ENCODE peak calls at places on chromosomes 12 and 14, in seven cellular contexts. T is endothelial cell of umbilical vein, U is K562, V is sigmoid colon, A is breast epithelium, E is H1, K is Panc1. O is an unnamed sample. For H3K27me3, the result is how much of the 10 kb centered on the place peaks cover.

GRCh38 chr14:91985008-91985407 is 37.5 kb upstream of the FBLN5 start:
- DNase-seq in T (peak), U (no peak), V (no peak), A (no peak), E (no peak), K (no peak), O (no peak)

GRCh38 chr14:101707285-101707842 is 54.1 kb upstream of the PPP2R5C start:
- DNase-seq in T (peak), U (peak), V (no peak), A (no peak), E (peak), K (peak), O (no peak)

GRCh38 chr14:63650336-63650952 is 8.8 kb upstream of the WDR89 start:
- DNase-seq in T (no peak), U (no peak), V (no peak), A (no peak), E (no peak), K (no peak), O (no peak)

GRCh38 chr14:50823051-50823762 is 7.8 kb downstream of the NIN start:
- DNase-seq in T (no peak), U (no peak), V (no peak), A (no peak), E (no peak), K (no peak), O (no peak)

GRCh38 chr12:98329589-98329988 is 185.8 kb upstream of the TMPO start:
- DNase-seq in T (no peak), U (no peak), V (no peak), A (no peak), E (no peak), K (no peak), O (no peak)

GRCh38 chr12:128338344-128338743 is 71.4 kb downstream of the TMEM132C start:
- DNase-seq in T (no peak), U (no peak), V (no peak), A (no peak), E (no peak), K (no peak), O (no peak)

GRCh38 chr14:38404616-38405015 is 148.7 kb upstream of the CLEC14A start:
- DNase-seq in T (no peak), U (no peak), V (no peak), A (no peak), E (no peak), K (no peak), O (no peak)

GRCh38 chr14:72943876-72944430 is 17.7 kb downstream of the DCAF4 start:
- DNase-seq in T (no peak), U (no peak), V (no peak), A (no peak), E (no peak), K (no peak), O (peak)

GRCh38 chr14:96893966-96894622 is 96.9 kb downstream of the VRK1 start:
- DNase-seq in T (no peak), U (no peak), V (no peak), A (no peak), E (no peak), K (no peak), O (no peak)

GRCh38 chr12:45671254-45671653 is 58.3 kb upstream of the ARID2 start:
- DNase-seq in T (no peak), U (no peak), V (no peak), A (no peak), E (no peak), K (no peak), O (no peak)

GRCh38 chr12:45518516-45519235 is 210.8 kb upstream of the ARID2 start:
- DNase-seq in T (no peak), U (no peak), V (no peak), A (no peak), E (no peak), K (no peak), O (no peak)

GRCh38 chr14:99755068-99755405 is 38.2 kb upstream of the EML1 start:
- DNase-seq in T (no peak), U (no peak), V (no peak), A (no peak), E (no peak), K (no peak), O (no peak)

GRCh38 chr12:115983226-115983798 is 294.2 kb downstream of the MED13L start:
- DNase-seq in T (peak), U (peak), V (no peak), A (no peak), E (peak), K (no peak), O (no peak)

GRCh38 chr14:59337151-59337611 is 128.0 kb downstream of the GPR135 start:
- DNase-seq in T (peak), U (no peak), V (peak), A (no peak), E (no peak), K (no peak), O (no peak)

GRCh38 chr12:50314629-50315312 is 31.5 kb upstream of the LIMA1 start:
- DNase-seq in T (peak), U (peak), V (no peak), A (no peak), E (no peak), K (peak), O (no peak)

GRCh38 chr14:50047274-50047676 is 69.1 kb downstream of the VCPKMT start:
- DNase-seq in T (peak), U (no peak), V (no peak), A (no peak), E (no peak), K (no peak), O (no peak)

GRCh38 chr14:51889851-51890250 is 29.4 kb downstream of the GNG2 start:
- DNase-seq in T (peak), U (no peak), V (no peak), A (no peak), E (no peak), K (no peak), O (no peak)

GRCh38 chr12:29460082-29460481 is 37.4 kb downstream of the OVCH1 start:
- DNase-seq in T (no peak), U (no peak), V (no peak), A (no peak), E (no peak), K (no peak), O (no peak)

GRCh38 chr14:65308536-65308935 is 104.0 kb upstream of the FUT8 start:
- DNase-seq in T (no peak), U (no peak), V (no peak), A (no peak), E (no peak), K (no peak), O (no peak)

GRCh38 chr12:6967548-6968100 is 2.8 kb downstream of the PHB2 start:
- DNase-seq in T (no peak), U (no peak), V (no peak), A (no peak), E (no peak), K (no peak), O (no peak)

GRCh38 chr12:55822228-55822627 is 4.4 kb downstream of the ORMDL2 start:
- DNase-seq in T (no peak), U (no peak), V (no peak), A (no peak), E (peak), K (no peak), O (no peak)

GRCh38 chr14:98953544-98954346 is 318.3 kb downstream of the BCL11B start:
- DNase-seq in T (no peak), U (no peak), V (peak), A (peak), E (peak), K (no peak), O (no peak)

GRCh38 chr14:76510255-76510654 is 134.3 kb downstream of the ESRRB start:
- DNase-seq in T (no peak), U (no peak), V (no peak), A (no peak), E (no peak), K (no peak), O (peak)

GRCh38 chr12:76032043-76032981 is 736 bp upstream of the PHLDA1 start:
- DNase-seq in T (peak), U (peak), V (peak), A (peak), E (no peak), K (no peak), O (no peak)

GRCh38 chr14:72845196-72845595 is 48.7 kb downstream of the DPF3 start:
- DNase-seq in T (no peak), U (no peak), V (no peak), A (no peak), E (no peak), K (no peak), O (no peak)

GRCh38 chr14:80958258-80958657 is 2.8 kb downstream of the TSHR start:
- DNase-seq in T (no peak), U (no peak), V (no peak), A (no peak), E (no peak), K (no peak), O (no peak)

GRCh38 chr14:80954771-80955299 is 586 bp upstream of the TSHR start:
- DNase-seq in T (peak), U (peak), V (peak), A (peak), E (peak), K (peak), O (peak)

GRCh38 chr14:80956105-80956504 is 684 bp downstream of the TSHR start:
- DNase-seq in T (no peak), U (no peak), V (no peak), A (no peak), E (no peak), K (no peak), O (no peak)

GRCh38 chr14:80956922-80957321 is 1.5 kb downstream of the TSHR start:
- DNase-seq in T (no peak), U (no peak), V (no peak), A (no peak), E (no peak), K (no peak), O (no peak)

GRCh38 chr14:80955434-80955939 is at the start of gene TSHR:
- DNase-seq in T (no peak), U (no peak), V (no peak), A (no peak), E (peak), K (no peak), O (no peak)
- H3K27me3 ChIP-seq in T (half or more), U (under half), V (under half), A (under half), E (under half), K (under half), O (under half)

GRCh38 chr14:30256627-30257026 is 302.3 kb upstream of the G2E3 start:
- DNase-seq in T (no peak), U (no peak), V (no peak), A (no peak), E (no peak), K (no peak), O (no peak)
- TF ChIP-seq POLR2AphosphoS5 in T (no peak), U (no peak), V (no peak), A (no peak), E (no peak), K (no peak), O (no peak)

GRCh38 chr12:108526482-108527234 is 11.6 kb downstream of the FICD start:
- DNase-seq in T (no peak), U (no peak), V (no peak), A (no peak), E (no peak), K (no peak), O (no peak)
- TF ChIP-seq CTCF in T (no peak), U (no peak), V (no peak), A (no peak), E (no peak), K (no peak), O (no peak)

DNA sequence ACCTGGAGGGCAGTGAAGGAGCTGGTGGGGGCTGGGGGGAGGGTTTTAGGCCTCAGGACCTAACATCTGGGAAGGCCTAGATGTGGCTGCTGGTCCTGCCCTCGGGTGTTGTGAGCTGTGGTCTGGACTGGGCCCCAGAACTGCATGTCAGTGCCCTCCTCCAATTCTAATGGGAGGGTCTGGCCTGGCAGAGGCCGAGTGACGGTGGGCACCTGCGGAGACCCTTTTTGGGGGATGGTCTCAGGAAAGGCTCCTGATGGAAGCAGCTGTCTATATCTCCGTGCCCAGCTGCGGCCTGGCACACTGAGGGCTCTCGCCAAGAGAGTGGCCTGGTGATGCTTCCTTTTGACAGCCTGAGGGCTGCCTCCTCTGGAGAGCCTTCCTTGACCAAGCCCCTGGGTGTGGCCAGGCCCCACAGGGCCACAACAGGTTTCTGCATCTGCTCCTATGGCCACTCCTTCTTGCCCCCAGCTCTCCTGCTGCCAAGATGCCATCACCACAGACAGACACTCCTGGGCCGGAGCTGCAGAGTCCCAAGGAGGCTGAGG is 5.3 kb downstream of the EXOC3L4 start:
- DNase-seq in T (no peak), U (peak), V (no peak), A (no peak), E (no peak), K (no peak), O (no peak)
- H3K27me3 ChIP-seq in T (under half), U (under half), V (under half), A (under half), E (under half), K (under half), O (under half)

DNA sequence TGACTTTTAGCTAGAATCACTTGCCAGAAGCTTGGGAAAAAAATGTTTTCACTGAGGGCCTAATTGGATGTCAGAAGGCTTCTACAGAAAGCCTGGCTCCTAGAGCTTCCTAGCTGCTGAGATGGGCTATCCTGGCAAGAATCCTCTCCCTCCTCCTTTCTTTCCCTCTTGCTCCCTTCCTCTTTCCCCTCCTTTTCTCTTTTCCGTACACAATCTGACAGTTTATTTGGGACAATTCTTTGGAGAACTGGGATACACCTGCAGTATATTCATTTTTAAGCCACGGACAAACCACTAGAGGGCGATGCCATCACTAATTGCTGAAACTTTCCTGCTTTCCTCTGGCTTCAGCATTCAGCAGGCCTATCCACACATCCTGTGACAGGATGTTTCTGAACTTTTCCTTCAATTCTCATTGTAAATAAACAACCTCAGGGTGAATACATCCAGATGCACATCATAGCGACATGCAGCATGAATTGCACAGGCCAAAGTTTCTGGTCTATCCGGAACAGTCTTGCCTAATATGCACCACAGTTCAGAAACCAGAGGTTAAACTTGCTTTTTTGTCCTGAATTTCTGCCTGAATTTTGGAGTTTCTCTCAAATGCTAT is 142.9 kb downstream of the PAWR start:
- DNase-seq in T (peak), U (peak), V (no peak), A (no peak), E (no peak), K (peak), O (no peak)
- TF ChIP-seq POLR2AphosphoS5 in T (peak), U (no peak), V (no peak), A (no peak), E (no peak), K (peak), O (no peak)

DNA sequence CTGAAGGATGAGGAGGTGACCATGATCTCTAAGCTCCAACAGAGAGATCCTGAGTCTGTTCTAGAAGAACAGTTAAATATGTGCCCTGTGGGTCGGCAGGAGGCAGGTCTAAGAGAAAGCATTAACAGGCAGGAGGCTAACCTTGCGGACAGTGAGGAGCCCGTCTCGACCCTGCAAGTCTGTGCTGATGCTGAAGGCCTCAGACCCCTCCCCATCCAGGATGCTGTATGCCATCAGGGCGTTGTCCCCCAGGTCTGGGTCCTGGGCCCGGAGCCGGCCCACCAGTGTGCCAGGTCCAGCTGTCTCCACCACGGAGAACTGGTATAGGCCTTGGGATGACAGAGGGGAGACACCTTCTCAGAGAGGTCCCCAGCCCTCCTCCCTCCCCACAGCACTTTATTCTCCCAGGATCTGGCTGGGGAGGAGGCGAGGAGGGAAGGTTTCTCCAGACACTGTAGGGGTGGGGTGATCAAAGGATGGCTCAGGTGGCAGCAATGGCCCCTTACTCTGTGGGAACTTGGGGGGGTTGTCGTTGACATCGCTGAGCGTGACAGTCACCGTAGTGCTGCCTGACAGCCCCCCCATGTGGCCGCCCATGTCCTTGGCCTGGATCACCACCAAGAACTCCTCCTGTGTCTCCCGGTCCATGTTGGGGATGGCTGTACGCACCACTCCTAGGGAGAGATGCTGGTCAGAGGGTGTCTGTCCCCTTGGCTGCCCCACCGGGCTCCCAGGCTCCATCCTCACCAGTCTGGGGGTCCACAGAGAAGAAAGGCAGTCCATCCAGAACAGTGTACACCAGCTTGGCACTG is 3.1 kb downstream of the CDH24 start:
- DNase-seq in T (no peak), U (peak), V (no peak), A (no peak), E (no peak), K (no peak), O (no peak)
- TF ChIP-seq CTCF in T (peak), U (peak), V (no peak), A (no peak), E (peak), K (peak), O (peak)

O was measured in spleen.